ENCODE peak calls at places on chromosomes 16 and 17, in five cellular contexts. F is astrocyte, S is natural killer cell, G is cardiac fibroblast, B is cardiac muscle cell. N is an unnamed sample.

GRCh38 chr17:48970224-48970623 is 1.8 kb upstream of the GIP start:
- DNase-seq in B (peak; percentile 72), F (no peak), G (peak; percentile 21), S (no peak), N (no peak)

GRCh38 chr17:82698974-82699442 is 510 bp upstream of the RAB40B start:
- DNase-seq in F (no peak), S (no peak), B (no peak), G (no peak), N (no peak)

GRCh38 chr17:79720705-79721295 is 9.9 kb upstream of the ENPP7 start:
- DNase-seq in B (no peak), F (no peak), G (no peak), S (no peak), N (peak; percentile 71)

GRCh38 chr17:50686494-50687199 is 21.1 kb downstream of the ANKRD40 start:
- DNase-seq in G (peak; percentile 48), B (peak; percentile 80), S (no peak), F (peak; percentile 90), N (no peak)

GRCh38 chr16:74711938-74712337 is 11.3 kb upstream of the MLKL start:
- DNase-seq in F (no peak), B (no peak), S (no peak), G (no peak), N (no peak)

GRCh38 chr17:7884581-7885356 is 3.8 kb upstream of the CHD3 start:
- DNase-seq in B (peak; percentile 21), S (peak; percentile 58), G (no peak), F (no peak), N (no peak)

GRCh38 chr17:13919818-13920217 is 149.5 kb upstream of the COX10 start:
- DNase-seq in B (no peak), G (no peak), F (no peak), S (no peak), N (no peak)

GRCh38 chr17:32355649-32356377 is 5.9 kb downstream of the ZNF207 start:
- DNase-seq in F (no peak), G (no peak), S (no peak), B (peak; percentile 18), N (no peak)

GRCh38 chr17:55264273-55264639 is 504 bp upstream of the HLF start:
- DNase-seq in G (no peak), B (no peak), S (no peak), F (no peak), N (no peak)

GRCh38 chr17:50097907-50098306 is 2.8 kb downstream of the PDK2 start:
- DNase-seq in F (no peak), B (no peak), S (no peak), G (no peak), N (no peak)

GRCh38 chr16:9053006-9053601 is 38.3 kb upstream of the HAPSTR1 start:
- DNase-seq in B (peak; percentile 93), F (peak; percentile 71), G (peak; percentile 83), S (no peak), N (no peak)

GRCh38 chr17:78163881-78164747 is 4.3 kb upstream of the SYNGR2 start:
- DNase-seq in G (no peak), B (no peak), F (no peak), S (no peak), N (no peak)

GRCh38 chr16:57387598-57388354 is 15.5 kb downstream of the CX3CL1 start:
- DNase-seq in G (no peak), S (no peak), B (no peak), F (no peak), N (no peak)

GRCh38 chr16:11601911-11602310 is 15.2 kb upstream of the LITAF start:
- DNase-seq in B (no peak), S (no peak), F (no peak), G (no peak), N (no peak)

GRCh38 chr16:47967374-47967773 is 188.4 kb downstream of the ABCC12 start:
- DNase-seq in G (no peak), F (no peak), B (no peak), S (no peak), N (no peak)

GRCh38 chr16:47966325-47966724 is 189.5 kb downstream of the ABCC12 start:
- DNase-seq in S (no peak), G (no peak), B (no peak), F (no peak), N (no peak)

GRCh38 chr16:47970291-47970931 is 185.4 kb downstream of the ABCC12 start:
- DNase-seq in S (no peak), B (peak; percentile 58), F (peak; percentile 36), G (peak; percentile 63), N (no peak)

GRCh38 chr16:47971225-47971624 is 184.6 kb downstream of the ABCC12 start:
- DNase-seq in G (no peak), F (no peak), B (no peak), S (no peak), N (no peak)

DNA sequence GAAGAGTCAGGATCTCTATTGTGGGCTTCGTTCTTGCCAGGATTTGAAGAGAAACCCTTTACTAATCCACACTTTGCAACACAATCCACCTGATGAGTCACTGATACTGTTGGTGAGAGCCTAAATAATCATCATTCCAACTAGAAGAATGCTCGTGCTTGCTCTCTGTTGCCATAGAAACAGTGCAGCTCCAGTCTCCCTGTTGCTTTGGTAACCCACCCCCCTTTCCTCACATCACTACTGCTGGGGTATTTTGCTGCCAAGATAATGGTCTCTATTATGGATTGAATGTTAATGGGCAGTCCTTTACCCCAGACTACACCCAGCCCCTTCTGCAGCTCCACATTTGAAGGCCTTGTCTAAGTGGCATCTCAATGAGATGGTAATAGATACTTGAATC is 190.4 kb downstream of the ABCC12 start:
- DNase-seq in F (peak; percentile 64), G (peak; percentile 5), S (no peak), B (no peak), N (no peak)
- TF ChIP-seq CTCF in F (no peak), G (no peak), S (no peak), B (no peak), N (no peak)

GRCh38 chr16:2898831-2899563 is 12.7 kb upstream of the FLYWCH1 start:
- DNase-seq in F (no peak), G (no peak), B (no peak), S (no peak), N (no peak)

GRCh38 chr16:2895813-2896212 is 12.8 kb downstream of the FLYWCH2 start:
- DNase-seq in F (peak; percentile 31), B (no peak), S (no peak), G (peak; percentile 54), N (no peak)

GRCh38 chr16:2896480-2897010 is 13.5 kb downstream of the FLYWCH2 start:
- DNase-seq in S (no peak), F (no peak), G (no peak), B (no peak), N (no peak)

GRCh38 chr16:2897110-2897509 is 14.1 kb downstream of the FLYWCH2 start:
- DNase-seq in S (no peak), G (peak; percentile 73), B (no peak), F (no peak), N (no peak)

DNA sequence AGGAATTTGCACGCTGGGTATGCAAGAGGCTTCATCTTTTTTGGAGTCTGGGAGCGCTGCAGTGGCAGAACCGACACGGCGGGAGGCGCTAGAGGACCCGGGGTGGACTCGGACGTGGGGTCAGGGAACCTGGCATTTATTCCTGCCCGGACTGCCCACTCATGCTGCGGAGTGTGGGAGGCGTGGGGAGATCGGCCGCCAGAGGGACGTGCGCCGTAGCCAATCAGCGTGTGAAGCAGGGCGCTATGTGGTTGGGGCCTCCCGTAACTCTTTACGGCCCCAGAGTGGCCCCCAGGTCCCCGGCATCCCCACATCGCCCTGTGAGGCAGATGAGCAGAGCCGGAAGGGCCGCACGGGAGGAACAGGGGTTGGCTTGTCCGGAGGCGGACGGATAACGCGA is 11.2 kb downstream of the FLYWCH2 start:
- DNase-seq in F (no peak), B (no peak), G (no peak), S (no peak), N (no peak)
- TF ChIP-seq CTCF in F (no peak), B (no peak), G (no peak), S (no peak), N (no peak)

GRCh38 chr17:45813051-45813731 is 29.1 kb downstream of the CRHR1 start:
- DNase-seq in S (no peak), G (no peak), F (no peak), B (peak; percentile 29), N (no peak)
- TF ChIP-seq CTCF in S (no peak), G (peak; percentile 13), F (no peak), B (peak; percentile 44), N (peak; percentile 66)

DNA sequence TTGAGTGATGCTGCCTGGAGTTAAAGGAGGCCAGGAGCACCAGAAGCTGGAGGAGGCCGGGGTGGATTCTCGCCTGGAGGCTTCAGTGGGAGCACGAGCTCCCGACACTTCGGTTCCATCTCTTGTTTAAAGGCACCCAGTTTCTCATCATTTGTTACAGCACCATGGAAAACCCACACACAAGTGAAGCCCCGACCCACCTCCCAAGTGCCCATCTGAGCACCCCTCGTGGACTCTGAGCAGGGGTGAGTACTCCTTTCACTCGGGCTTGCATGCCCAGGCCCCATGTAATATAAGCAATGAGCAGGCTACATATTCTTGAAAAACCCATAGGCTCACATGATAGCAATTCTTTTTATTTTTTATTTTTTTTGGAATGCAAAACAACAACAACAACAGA is 196.9 kb upstream of the MAF start:
- DNase-seq in F (no peak), G (no peak), S (no peak), B (no peak), N (no peak)
- TF ChIP-seq CTCF in F (no peak), G (no peak), S (no peak), B (no peak), N (no peak)

GRCh38 chr16:87235810-87236515 is 81.2 kb downstream of the C16orf95 start:
- DNase-seq in B (no peak), F (no peak), G (no peak), S (no peak), N (no peak)
- TF ChIP-seq CTCF in B (no peak), F (no peak), G (no peak), S (no peak), N (no peak)

N was measured in D721Med.